ENCODE peak calls at places on chromosome 1, in five cellular contexts. One of them, this sample, is unnamed.

GRCh38 chr1:102861247-102861646 is 247.1 kb downstream of the COL11A1 start:
- DNase-seq in GM03348: peak
- DNase-seq in hippocampal formation: no peak
- DNase-seq in effector memory CD4-positive, alpha-beta T cell: no peak
- DNase-seq in mammary epithelial cell: no peak
- DNase-seq in this sample: no peak

GRCh38 chr1:1101503-1101902 is 14.4 kb downstream of the C1orf159 start:
- DNase-seq in effector memory CD4-positive, alpha-beta T cell: no peak
- DNase-seq in hippocampal formation: no peak
- DNase-seq in mammary epithelial cell: no peak
- DNase-seq in GM03348: no peak
- DNase-seq in this sample: no peak

GRCh38 chr1:48555271-48555670 is 83.3 kb upstream of the SPATA6 start:
- DNase-seq in effector memory CD4-positive, alpha-beta T cell: no peak
- DNase-seq in hippocampal formation: no peak
- DNase-seq in mammary epithelial cell: peak
- DNase-seq in GM03348: no peak
- DNase-seq in this sample: no peak

GRCh38 chr1:212228076-212228475 is 57.1 kb upstream of the PPP2R5A start:
- DNase-seq in GM03348: peak
- DNase-seq in hippocampal formation: no peak
- DNase-seq in effector memory CD4-positive, alpha-beta T cell: no peak
- DNase-seq in mammary epithelial cell: no peak
- DNase-seq in this sample: no peak

GRCh38 chr1:231161711-231162299 is at the start of gene TRIM67:
- DNase-seq in hippocampal formation: no peak
- DNase-seq in effector memory CD4-positive, alpha-beta T cell: no peak
- DNase-seq in mammary epithelial cell: no peak
- DNase-seq in GM03348: no peak
- DNase-seq in this sample: no peak

GRCh38 chr1:236802264-236802663 is 7.2 kb downstream of the MTR start:
- DNase-seq in GM03348: no peak
- DNase-seq in hippocampal formation: no peak
- DNase-seq in effector memory CD4-positive, alpha-beta T cell: no peak
- DNase-seq in mammary epithelial cell: no peak
- DNase-seq in this sample: no peak

GRCh38 chr1:157703981-157704380 is 3.4 kb upstream of the FCRL3 start:
- DNase-seq in effector memory CD4-positive, alpha-beta T cell: no peak
- DNase-seq in mammary epithelial cell: no peak
- DNase-seq in hippocampal formation: no peak
- DNase-seq in GM03348: no peak
- DNase-seq in this sample: no peak

GRCh38 chr1:113390871-113391642 is 742 bp downstream of the MAGI3 start:
- DNase-seq in mammary epithelial cell: peak
- DNase-seq in effector memory CD4-positive, alpha-beta T cell: peak
- DNase-seq in hippocampal formation: peak
- DNase-seq in GM03348: peak
- DNase-seq in this sample: no peak

GRCh38 chr1:46645815-46646214 is 22.3 kb downstream of the ATPAF1 start:
- DNase-seq in GM03348: no peak
- DNase-seq in hippocampal formation: no peak
- DNase-seq in effector memory CD4-positive, alpha-beta T cell: no peak
- DNase-seq in mammary epithelial cell: no peak
- DNase-seq in this sample: no peak

GRCh38 chr1:101632548-101633256 is 364.0 kb downstream of the OLFM3 start:
- DNase-seq in hippocampal formation: no peak
- DNase-seq in mammary epithelial cell: no peak
- DNase-seq in effector memory CD4-positive, alpha-beta T cell: no peak
- DNase-seq in GM03348: no peak
- DNase-seq in this sample: no peak

This sample was measured in globus pallidus.